ENCODE peak calls at places on chromosomes 6 and 20, in four cellular contexts. Y is esophagus squamous epithelium, N is neural crest cell, G is uterus. S is an unnamed sample.

GRCh38 chr6:128367437-128367836 is 153.0 kb downstream of the PTPRK start:
- DNase-seq in Y (no peak), N (no peak), G (no peak), S (no peak)

GRCh38 chr6:35069262-35069661 is 71.9 kb downstream of the TCP11 start:
- DNase-seq in Y (no peak), N (no peak), G (no peak), S (no peak)

GRCh38 chr6:66937180-66937579 is 1230.2 kb upstream of the EYS start:
- DNase-seq in Y (no peak), N (no peak), G (no peak), S (no peak)

GRCh38 chr20:2986466-2986865 is 57.0 kb upstream of the GNRH2 start:
- DNase-seq in Y (no peak), N (no peak), G (no peak), S (no peak)

GRCh38 chr6:87210979-87211378 is 55.6 kb downstream of the ZNF292 start:
- DNase-seq in Y (no peak), N (no peak), G (no peak), S (no peak)

GRCh38 chr20:46811328-46812084 is 83.1 kb upstream of the EYA2 start:
- DNase-seq in Y (no peak), N (no peak), G (no peak), S (peak; percentile 73)

GRCh38 chr20:11204926-11205768 is 531.3 kb upstream of the JAG1 start:
- DNase-seq in Y (no peak), N (peak; percentile 51), G (peak; percentile 38), S (peak; percentile 58)

GRCh38 chr6:135871296-135871695 is 19.8 kb downstream of the PDE7B start:
- DNase-seq in Y (no peak), N (no peak), G (no peak), S (no peak)

GRCh38 chr6:157148391-157149323 is 174.7 kb downstream of the TMEM242 start:
- DNase-seq in Y (no peak), N (no peak), G (peak; percentile 43), S (no peak)

GRCh38 chr6:40930555-40930954 is 108.5 kb downstream of the UNC5CL start:
- DNase-seq in Y (no peak), N (no peak), G (no peak), S (no peak)

GRCh38 chr20:43446361-43446879 is 11.3 kb upstream of the SRSF6 start:
- DNase-seq in Y (no peak), N (no peak), G (no peak), S (no peak)

GRCh38 chr6:6942826-6943225 is 164.9 kb upstream of the RREB1 start:
- DNase-seq in Y (no peak), N (no peak), G (no peak), S (no peak)

GRCh38 chr6:169864148-169865030 is 113.0 kb downstream of the ERMARD start:
- DNase-seq in Y (no peak), N (no peak), G (no peak), S (no peak)

GRCh38 chr20:61631770-61632169 is 379.7 kb downstream of the CDH4 start:
- DNase-seq in Y (no peak), N (no peak), G (no peak), S (no peak)

GRCh38 chr6:33588894-33589293 is 8.8 kb upstream of the BAK1 start:
- DNase-seq in Y (no peak), N (no peak), G (no peak), S (no peak)

GRCh38 chr6:33589366-33589722 is 9.3 kb upstream of the BAK1 start:
- DNase-seq in Y (no peak), N (no peak), G (no peak), S (no peak)

GRCh38 chr6:33591633-33592032 is 11.6 kb upstream of the BAK1 start:
- DNase-seq in Y (no peak), N (no peak), G (no peak), S (no peak)

GRCh38 chr6:33590531-33591198 is 10.6 kb upstream of the BAK1 start:
- DNase-seq in Y (no peak), N (no peak), G (no peak), S (no peak)

GRCh38 chr6:33589723-33590530 is 9.9 kb upstream of the BAK1 start:
- DNase-seq in Y (no peak), N (peak; percentile 66), G (peak; percentile 64), S (peak; percentile 79)
- TF ChIP-seq CTCF in Y (peak; percentile 92), N (peak; percentile 84), G (peak; percentile 60), S (peak; percentile 72)

GRCh38 chr6:18528084-18528743 is 141.1 kb downstream of the RNF144B start:
- DNase-seq in Y (no peak), N (no peak), G (no peak), S (no peak)
- TF ChIP-seq CTCF in Y (peak; percentile 47), N (peak; percentile 69), G (no peak), S (no peak)

DNA sequence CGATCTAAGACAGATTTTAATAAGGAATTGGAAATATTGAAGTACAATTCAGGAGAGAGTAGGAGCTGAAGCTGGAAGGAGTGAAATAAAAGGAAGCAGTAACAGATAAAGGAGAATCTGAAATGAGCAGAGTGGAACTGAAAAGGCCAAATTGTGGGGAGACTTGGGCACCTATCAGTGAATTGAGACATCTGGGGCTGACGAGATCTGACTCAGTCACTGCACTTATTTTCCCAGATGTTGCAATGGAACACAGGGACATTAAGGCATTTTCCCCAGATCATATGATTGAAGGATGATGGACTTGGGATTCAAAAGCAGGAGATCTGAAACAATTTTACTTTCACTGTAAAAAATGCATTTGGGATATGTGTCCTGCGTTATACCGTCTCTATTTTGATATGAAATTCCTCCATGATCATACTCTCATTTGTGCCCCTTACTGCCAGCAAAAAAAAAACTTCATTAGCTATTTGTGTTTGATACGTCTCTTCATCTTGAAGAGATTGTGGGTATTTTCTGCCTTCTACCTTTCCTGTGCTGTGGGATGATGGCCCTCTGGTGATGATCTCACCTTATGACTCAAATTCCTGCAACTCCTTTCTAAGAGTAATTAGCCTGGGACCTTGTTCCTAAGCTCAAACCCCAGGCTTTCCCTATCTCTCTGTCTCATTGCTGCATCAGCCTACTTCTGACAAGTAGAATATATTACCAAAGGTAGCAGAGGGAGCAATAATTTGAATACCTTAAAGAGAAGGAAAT is 278.5 kb upstream of the MAN1A1 start:
- DNase-seq in Y (no peak), N (no peak), G (no peak), S (no peak)
- TF ChIP-seq CTCF in Y (no peak), N (no peak), G (no peak), S (no peak)

GRCh38 chr6:10355115-10355702 is 59.7 kb downstream of the TFAP2A start:
- DNase-seq in Y (no peak), N (no peak), G (no peak), S (no peak)
- TF ChIP-seq CTCF in Y (peak; percentile 16), N (no peak), G (no peak), S (no peak)

GRCh38 chr6:137794510-137795200 is 72.4 kb upstream of the TNFAIP3 start:
- DNase-seq in Y (no peak), N (no peak), G (no peak), S (no peak)
- TF ChIP-seq CTCF in Y (no peak), N (no peak), G (no peak), S (no peak)